ENCODE peak calls at places on chromosomes 7 and 10, in ten cellular contexts. One of them, this sample, is unnamed.

GRCh38 chr7:4204530-4205165 is 477.4 kb upstream of the FOXK1 start:
- DNase-seq in stimulated activated CD4-positive, alpha-beta T cell treated with anti-CD3 and anti-CD28 coated beads, Interleukin-4, amount 100 ng/mL, for 1 hour: peak
- DNase-seq in kidney: peak
- DNase-seq in cardiac muscle cell: peak
- DNase-seq in stimulated activated CD8-positive, alpha-beta memory T cell treated with anti-CD3 and anti-CD28 coated beads, Interleukin-4, amount 100 ng/mL, for 48 hours: peak
- DNase-seq in fibroblast of villous mesenchyme: no peak
- DNase-seq in endothelial cell of umbilical vein: no peak
- DNase-seq in AG10803: no peak
- DNase-seq in erythroblast: no peak
- DNase-seq in activated T-cell treated with anti-CD3 and anti-CD28 coated beads, Interleukin-2, amount 50 U/mL, for 4 hours: no peak
- DNase-seq in this sample: no peak

GRCh38 chr10:27679369-27679897 is 66.2 kb downstream of the MKX start:
- DNase-seq in stimulated activated CD8-positive, alpha-beta memory T cell treated with anti-CD3 and anti-CD28 coated beads, Interleukin-4, amount 100 ng/mL, for 48 hours: no peak
- DNase-seq in kidney: no peak
- DNase-seq in activated T-cell treated with anti-CD3 and anti-CD28 coated beads, Interleukin-2, amount 50 U/mL, for 4 hours: no peak
- DNase-seq in endothelial cell of umbilical vein: no peak
- DNase-seq in stimulated activated CD4-positive, alpha-beta T cell treated with anti-CD3 and anti-CD28 coated beads, Interleukin-4, amount 100 ng/mL, for 1 hour: no peak
- DNase-seq in erythroblast: no peak
- DNase-seq in cardiac muscle cell: peak
- DNase-seq in AG10803: no peak
- DNase-seq in fibroblast of villous mesenchyme: no peak
- DNase-seq in this sample: no peak

GRCh38 chr7:10040674-10041073 is 933.0 kb upstream of the PHF14 start:
- DNase-seq in AG10803: no peak
- DNase-seq in erythroblast: no peak
- DNase-seq in stimulated activated CD4-positive, alpha-beta T cell treated with anti-CD3 and anti-CD28 coated beads, Interleukin-4, amount 100 ng/mL, for 1 hour: no peak
- DNase-seq in stimulated activated CD8-positive, alpha-beta memory T cell treated with anti-CD3 and anti-CD28 coated beads, Interleukin-4, amount 100 ng/mL, for 48 hours: no peak
- DNase-seq in cardiac muscle cell: no peak
- DNase-seq in endothelial cell of umbilical vein: no peak
- DNase-seq in kidney: no peak
- DNase-seq in activated T-cell treated with anti-CD3 and anti-CD28 coated beads, Interleukin-2, amount 50 U/mL, for 4 hours: no peak
- DNase-seq in fibroblast of villous mesenchyme: no peak
- DNase-seq in this sample: no peak

GRCh38 chr10:13877154-13877909 is 290.6 kb downstream of the PRPF18 start:
- DNase-seq in stimulated activated CD8-positive, alpha-beta memory T cell treated with anti-CD3 and anti-CD28 coated beads, Interleukin-4, amount 100 ng/mL, for 48 hours: no peak
- DNase-seq in fibroblast of villous mesenchyme: no peak
- DNase-seq in cardiac muscle cell: no peak
- DNase-seq in AG10803: peak
- DNase-seq in erythroblast: no peak
- DNase-seq in kidney: peak
- DNase-seq in stimulated activated CD4-positive, alpha-beta T cell treated with anti-CD3 and anti-CD28 coated beads, Interleukin-4, amount 100 ng/mL, for 1 hour: no peak
- DNase-seq in activated T-cell treated with anti-CD3 and anti-CD28 coated beads, Interleukin-2, amount 50 U/mL, for 4 hours: no peak
- DNase-seq in endothelial cell of umbilical vein: no peak
- DNase-seq in this sample: no peak

GRCh38 chr10:88066876-88067275 is 203.5 kb downstream of the PTEN start:
- DNase-seq in cardiac muscle cell: no peak
- DNase-seq in stimulated activated CD8-positive, alpha-beta memory T cell treated with anti-CD3 and anti-CD28 coated beads, Interleukin-4, amount 100 ng/mL, for 48 hours: no peak
- DNase-seq in endothelial cell of umbilical vein: no peak
- DNase-seq in kidney: no peak
- DNase-seq in activated T-cell treated with anti-CD3 and anti-CD28 coated beads, Interleukin-2, amount 50 U/mL, for 4 hours: no peak
- DNase-seq in stimulated activated CD4-positive, alpha-beta T cell treated with anti-CD3 and anti-CD28 coated beads, Interleukin-4, amount 100 ng/mL, for 1 hour: no peak
- DNase-seq in AG10803: no peak
- DNase-seq in fibroblast of villous mesenchyme: no peak
- DNase-seq in erythroblast: no peak
- DNase-seq in this sample: no peak

GRCh38 chr7:74194686-74195085 is 15.1 kb upstream of the LAT2 start:
- DNase-seq in kidney: no peak
- DNase-seq in erythroblast: no peak
- DNase-seq in activated T-cell treated with anti-CD3 and anti-CD28 coated beads, Interleukin-2, amount 50 U/mL, for 4 hours: no peak
- DNase-seq in stimulated activated CD8-positive, alpha-beta memory T cell treated with anti-CD3 and anti-CD28 coated beads, Interleukin-4, amount 100 ng/mL, for 48 hours: no peak
- DNase-seq in stimulated activated CD4-positive, alpha-beta T cell treated with anti-CD3 and anti-CD28 coated beads, Interleukin-4, amount 100 ng/mL, for 1 hour: no peak
- DNase-seq in AG10803: no peak
- DNase-seq in cardiac muscle cell: no peak
- DNase-seq in endothelial cell of umbilical vein: no peak
- DNase-seq in fibroblast of villous mesenchyme: no peak
- DNase-seq in this sample: no peak

GRCh38 chr10:52472406-52473146 is 158.5 kb downstream of the DKK1 start:
- DNase-seq in stimulated activated CD4-positive, alpha-beta T cell treated with anti-CD3 and anti-CD28 coated beads, Interleukin-4, amount 100 ng/mL, for 1 hour: no peak
- DNase-seq in activated T-cell treated with anti-CD3 and anti-CD28 coated beads, Interleukin-2, amount 50 U/mL, for 4 hours: no peak
- DNase-seq in fibroblast of villous mesenchyme: no peak
- DNase-seq in erythroblast: no peak
- DNase-seq in stimulated activated CD8-positive, alpha-beta memory T cell treated with anti-CD3 and anti-CD28 coated beads, Interleukin-4, amount 100 ng/mL, for 48 hours: no peak
- DNase-seq in AG10803: no peak
- DNase-seq in kidney: no peak
- DNase-seq in endothelial cell of umbilical vein: peak
- DNase-seq in cardiac muscle cell: no peak
- DNase-seq in this sample: no peak

GRCh38 chr10:110496553-110497437 is 912 bp upstream of the DUSP5 start:
- DNase-seq in AG10803: no peak
- DNase-seq in fibroblast of villous mesenchyme: no peak
- DNase-seq in stimulated activated CD4-positive, alpha-beta T cell treated with anti-CD3 and anti-CD28 coated beads, Interleukin-4, amount 100 ng/mL, for 1 hour: no peak
- DNase-seq in cardiac muscle cell: no peak
- DNase-seq in endothelial cell of umbilical vein: peak
- DNase-seq in stimulated activated CD8-positive, alpha-beta memory T cell treated with anti-CD3 and anti-CD28 coated beads, Interleukin-4, amount 100 ng/mL, for 48 hours: no peak
- DNase-seq in kidney: no peak
- DNase-seq in activated T-cell treated with anti-CD3 and anti-CD28 coated beads, Interleukin-2, amount 50 U/mL, for 4 hours: no peak
- DNase-seq in erythroblast: no peak
- DNase-seq in this sample: no peak

GRCh38 chr7:98133621-98134266 is 27.1 kb downstream of the LMTK2 start:
- DNase-seq in erythroblast: peak
- DNase-seq in kidney: no peak
- DNase-seq in AG10803: peak
- DNase-seq in stimulated activated CD8-positive, alpha-beta memory T cell treated with anti-CD3 and anti-CD28 coated beads, Interleukin-4, amount 100 ng/mL, for 48 hours: no peak
- DNase-seq in cardiac muscle cell: no peak
- DNase-seq in stimulated activated CD4-positive, alpha-beta T cell treated with anti-CD3 and anti-CD28 coated beads, Interleukin-4, amount 100 ng/mL, for 1 hour: no peak
- DNase-seq in activated T-cell treated with anti-CD3 and anti-CD28 coated beads, Interleukin-2, amount 50 U/mL, for 4 hours: no peak
- DNase-seq in fibroblast of villous mesenchyme: peak
- DNase-seq in endothelial cell of umbilical vein: no peak
- DNase-seq in this sample: no peak

GRCh38 chr7:27586825-27587224 is 75.9 kb downstream of the HIBADH start:
- DNase-seq in kidney: peak
- DNase-seq in AG10803: peak
- DNase-seq in erythroblast: no peak
- DNase-seq in cardiac muscle cell: no peak
- DNase-seq in fibroblast of villous mesenchyme: no peak
- DNase-seq in stimulated activated CD4-positive, alpha-beta T cell treated with anti-CD3 and anti-CD28 coated beads, Interleukin-4, amount 100 ng/mL, for 1 hour: no peak
- DNase-seq in stimulated activated CD8-positive, alpha-beta memory T cell treated with anti-CD3 and anti-CD28 coated beads, Interleukin-4, amount 100 ng/mL, for 48 hours: no peak
- DNase-seq in activated T-cell treated with anti-CD3 and anti-CD28 coated beads, Interleukin-2, amount 50 U/mL, for 4 hours: no peak
- DNase-seq in endothelial cell of umbilical vein: no peak
- DNase-seq in this sample: no peak

GRCh38 chr10:35336084-35336831 is at the start of gene CCNY:
- DNase-seq in cardiac muscle cell: peak
- DNase-seq in kidney: peak
- DNase-seq in stimulated activated CD4-positive, alpha-beta T cell treated with anti-CD3 and anti-CD28 coated beads, Interleukin-4, amount 100 ng/mL, for 1 hour: peak
- DNase-seq in endothelial cell of umbilical vein: peak
- DNase-seq in stimulated activated CD8-positive, alpha-beta memory T cell treated with anti-CD3 and anti-CD28 coated beads, Interleukin-4, amount 100 ng/mL, for 48 hours: peak
- DNase-seq in activated T-cell treated with anti-CD3 and anti-CD28 coated beads, Interleukin-2, amount 50 U/mL, for 4 hours: peak
- DNase-seq in erythroblast: peak
- DNase-seq in AG10803: peak
- DNase-seq in fibroblast of villous mesenchyme: peak
- DNase-seq in this sample: no peak

GRCh38 chr10:89213191-89213808 is 6.2 kb upstream of the CH25H start:
- DNase-seq in stimulated activated CD8-positive, alpha-beta memory T cell treated with anti-CD3 and anti-CD28 coated beads, Interleukin-4, amount 100 ng/mL, for 48 hours: no peak
- DNase-seq in activated T-cell treated with anti-CD3 and anti-CD28 coated beads, Interleukin-2, amount 50 U/mL, for 4 hours: no peak
- DNase-seq in endothelial cell of umbilical vein: peak
- DNase-seq in cardiac muscle cell: peak
- DNase-seq in stimulated activated CD4-positive, alpha-beta T cell treated with anti-CD3 and anti-CD28 coated beads, Interleukin-4, amount 100 ng/mL, for 1 hour: no peak
- DNase-seq in kidney: no peak
- DNase-seq in AG10803: peak
- DNase-seq in erythroblast: peak
- DNase-seq in fibroblast of villous mesenchyme: peak
- DNase-seq in this sample: no peak

This sample was measured in non-pigmented ciliary epithelial cell.